ENCODE peak calls at places on chromosomes 5 and 9, in seven cellular contexts. W, J, V, Q, I, Y and S are unnamed samples.

GRCh38 chr9:93129286-93129685 is 4.8 kb downstream of the NINJ1 start:
- DNase-seq in Q (peak; percentile 69), Y (no peak), J (no peak), V (peak; percentile 74), W (no peak), I (no peak), S (no peak)

GRCh38 chr9:123483191-123483803 is 127.3 kb downstream of the CRB2 start:
- DNase-seq in W (no peak), Y (no peak), V (no peak), J (no peak), I (no peak), Q (no peak), S (no peak)

GRCh38 chr5:1751026-1751863 is 48.4 kb downstream of the MRPL36 start:
- DNase-seq in V (peak; percentile 58), Q (no peak), Y (no peak), W (no peak), I (no peak), J (no peak), S (no peak)

GRCh38 chr5:1547236-1547635 is 23.5 kb upstream of the LPCAT1 start:
- DNase-seq in Q (no peak), J (no peak), I (no peak), W (no peak), Y (no peak), V (peak; percentile 46), S (no peak)

GRCh38 chr9:135164036-135164435 is 76.6 kb downstream of the OLFM1 start:
- DNase-seq in I (no peak), J (no peak), Y (no peak), Q (no peak), V (no peak), W (no peak), S (no peak)

GRCh38 chr9:2904242-2904930 is 60.5 kb upstream of the PUM3 start:
- DNase-seq in Y (no peak), W (no peak), V (no peak), J (no peak), I (no peak), Q (no peak), S (no peak)

GRCh38 chr9:13160051-13160450 is 119.4 kb downstream of the MPDZ start:
- DNase-seq in Q (no peak), I (no peak), W (no peak), J (no peak), V (no peak), Y (no peak), S (no peak)

GRCh38 chr9:136853596-136854112 is 1.5 kb downstream of the MAMDC4 start:
- DNase-seq in J (no peak), V (no peak), I (no peak), Q (peak; percentile 20), W (no peak), Y (no peak), S (no peak)

GRCh38 chr9:84843175-84843824 is 173.8 kb downstream of the NTRK2 start:
- DNase-seq in V (no peak), I (no peak), Y (no peak), J (no peak), Q (no peak), W (no peak), S (no peak)

GRCh38 chr9:110213413-110214044 is 5.6 kb upstream of the C9orf152 start:
- DNase-seq in Y (no peak), I (no peak), W (no peak), Q (no peak), J (no peak), V (no peak), S (peak; percentile 74)

GRCh38 chr9:94675008-94675841 is 35.9 kb upstream of the FBP1 start:
- DNase-seq in J (peak; percentile 44), W (peak; percentile 23), Y (no peak), Q (no peak), V (no peak), I (peak; percentile 75), S (peak; percentile 30)

GRCh38 chr9:133347515-133347984 is 381 bp downstream of the MED22 start:
- DNase-seq in I (peak; percentile 31), W (peak; percentile 20), J (no peak), Q (peak; percentile 55), Y (peak; percentile 21), V (no peak), S (peak; percentile 33)

GRCh38 chr9:130446111-130446861 is 1.5 kb downstream of the ASS1 start:
- DNase-seq in I (peak; percentile 97), Q (peak; percentile 95), J (peak; percentile 99), Y (no peak), W (peak; percentile 94), V (peak; percentile 88), S (peak; percentile 96)

GRCh38 chr5:67989457-67989856 is 226.1 kb upstream of the PIK3R1 start:
- DNase-seq in Q (peak; percentile 51), V (no peak), J (peak; percentile 73), W (peak; percentile 81), Y (no peak), I (peak; percentile 76), S (peak; percentile 41)

GRCh38 chr9:124513374-124513994 is 6.3 kb upstream of the NR5A1 start:
- DNase-seq in Y (no peak), I (no peak), J (no peak), W (no peak), V (no peak), Q (peak; percentile 67), S (no peak)

GRCh38 chr5:151048526-151048925 is 28.1 kb downstream of the GPX3 start:
- DNase-seq in W (no peak), Q (peak; percentile 7), I (peak; percentile 35), J (peak; percentile 38), Y (peak; percentile 38), V (no peak), S (peak; percentile 60)

GRCh38 chr9:2785060-2785459 is 58.8 kb downstream of the PUM3 start:
- DNase-seq in Q (no peak), V (no peak), I (no peak), J (peak; percentile 38), Y (no peak), W (peak; percentile 31), S (no peak)

GRCh38 chr5:139897982-139898381 is 102.4 kb downstream of the PSD2 start:
- DNase-seq in I (no peak), J (no peak), Y (no peak), W (no peak), V (no peak), Q (no peak), S (no peak)

GRCh38 chr5:138709216-138709615 is 44.0 kb upstream of the CTNNA1 start:
- DNase-seq in Q (no peak), I (no peak), J (no peak), V (no peak), W (no peak), Y (no peak), S (no peak)

DNA sequence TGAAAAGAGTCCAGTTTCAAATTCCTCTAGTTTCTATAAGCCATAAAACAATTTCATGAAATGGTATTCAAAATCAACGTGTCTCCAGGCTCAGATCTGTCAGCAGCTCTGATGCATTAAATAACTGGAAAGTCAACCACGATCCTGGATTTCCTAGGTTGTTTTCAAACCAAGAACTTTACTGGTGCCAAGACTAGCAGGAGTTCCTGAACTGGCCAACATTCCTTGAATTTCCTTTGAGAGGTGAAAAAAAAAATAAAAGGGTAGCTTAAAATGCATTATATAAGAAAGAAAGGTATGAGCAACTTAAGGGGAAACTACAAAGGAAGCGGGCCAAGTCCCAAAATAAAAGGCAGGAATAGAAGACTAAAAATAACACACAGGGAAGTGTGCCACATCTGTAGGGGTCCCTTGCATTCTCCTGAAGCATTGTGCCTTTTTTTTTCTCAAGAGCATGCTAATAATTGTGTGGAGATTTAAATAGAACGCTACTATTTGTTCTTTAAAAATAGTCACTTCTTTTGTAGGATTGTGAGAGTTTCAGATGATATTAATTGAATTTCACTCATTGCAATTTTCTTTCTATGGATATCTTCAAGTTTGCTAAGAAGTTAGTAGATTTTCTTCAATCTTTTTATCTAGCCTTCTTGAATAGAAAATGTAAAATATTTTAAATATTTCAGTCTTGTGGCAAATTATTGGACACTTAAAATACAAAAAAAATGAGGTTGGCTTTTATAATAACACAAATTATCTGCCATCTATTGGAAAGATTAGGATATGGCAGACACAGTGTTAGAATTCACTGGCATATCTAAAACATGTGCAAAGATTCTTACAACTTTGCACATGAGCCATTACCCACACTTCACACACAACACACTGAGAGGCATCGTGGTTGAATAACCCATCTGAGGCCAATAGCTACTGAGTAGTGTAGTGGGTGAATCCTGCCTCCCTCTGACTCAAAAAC is 15.3 kb downstream of the ESM1 start:
- DNase-seq in J (no peak), V (no peak), Y (no peak), Q (no peak), I (no peak), W (peak; percentile 13), S (no peak)
- TF ChIP-seq CTCF in J (no peak), V (no peak), Y (no peak), Q (no peak), I (no peak), W (peak; percentile 37), S (no peak)

DNA sequence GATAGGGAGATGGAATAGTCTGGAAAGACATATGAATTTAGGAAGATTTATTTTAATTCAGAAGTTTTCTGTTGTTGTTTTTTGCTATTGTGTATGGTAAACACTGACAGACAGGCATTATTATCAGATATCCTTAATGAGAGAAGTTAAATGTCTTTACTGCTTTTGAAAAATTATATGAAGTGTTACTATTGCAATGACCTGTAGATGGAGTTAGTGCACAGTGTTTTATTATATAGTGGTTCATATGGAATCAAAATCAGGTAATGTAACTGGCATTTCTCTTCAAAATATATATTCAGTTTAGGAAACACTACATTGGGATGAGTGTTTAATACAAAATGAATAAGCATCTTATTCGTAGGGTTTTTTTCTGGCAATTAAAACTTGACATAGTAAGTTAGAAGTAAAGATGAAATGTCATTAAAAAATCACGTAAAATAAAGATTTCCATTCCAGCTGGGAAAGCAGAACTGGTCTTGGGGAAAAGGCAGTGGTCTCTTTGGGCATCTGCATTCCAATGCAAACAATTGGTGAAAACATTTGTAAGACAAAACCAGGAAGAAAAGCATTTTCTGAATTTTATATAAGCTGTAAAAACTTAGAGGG is 3.9 kb downstream of the GABRA1 start:
- DNase-seq in Y (no peak), J (peak; percentile 1), I (peak; percentile 0), W (peak; percentile 5), V (no peak), Q (no peak), S (peak; percentile 30)
- TF ChIP-seq CTCF in Y (no peak), J (peak; percentile 24), I (peak; percentile 28), W (peak; percentile 33), V (no peak), Q (no peak), S (peak; percentile 45)

GRCh38 chr9:121376214-121376830 is 6.3 kb upstream of the STOM start:
- DNase-seq in Y (no peak), W (peak; percentile 64), J (peak; percentile 55), V (no peak), Q (no peak), I (peak; percentile 66), S (no peak)
- TF ChIP-seq CTCF in Y (peak; percentile 12), W (peak; percentile 44), J (peak; percentile 42), V (peak; percentile 29), Q (peak; percentile 51), I (peak; percentile 43), S (peak; percentile 45)

DNA sequence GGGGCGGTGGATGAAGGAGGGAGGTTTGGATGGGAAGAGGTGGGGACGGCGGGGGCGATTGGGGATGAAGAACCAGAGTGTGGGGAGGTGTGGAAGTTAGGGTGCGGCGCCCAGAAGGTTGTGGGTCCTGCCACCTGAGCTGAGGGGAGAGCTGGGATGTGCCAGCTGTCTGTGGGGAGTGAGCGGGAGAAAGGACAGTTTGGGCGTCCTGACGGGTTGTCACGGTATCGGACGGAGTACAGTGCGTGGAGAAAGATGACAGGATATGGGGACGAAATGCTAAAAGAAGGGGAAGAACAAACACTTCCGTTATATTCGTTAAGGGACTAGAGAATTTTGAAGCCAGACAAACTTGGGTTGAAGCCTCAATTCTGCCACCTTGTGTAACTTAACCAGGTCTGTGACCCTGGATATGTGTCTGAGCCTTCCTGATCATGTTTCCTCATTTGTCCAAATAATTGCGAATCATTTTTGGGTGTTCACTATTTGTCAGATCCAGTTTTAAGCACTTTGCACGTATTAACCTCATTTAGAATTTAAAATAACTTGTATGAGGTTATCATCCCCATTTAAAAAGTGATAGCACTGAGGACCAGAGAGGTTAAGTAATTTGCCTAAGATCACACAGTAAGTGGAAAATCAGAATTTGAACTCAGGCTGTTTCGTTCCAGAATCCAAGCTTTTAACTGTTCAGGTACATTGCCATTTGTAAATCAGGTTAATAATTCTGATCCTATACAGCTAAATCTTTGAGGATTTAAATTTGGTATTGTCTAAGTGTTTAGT is 689 bp downstream of the CNTRL start:
- DNase-seq in Q (no peak), I (no peak), V (no peak), J (no peak), Y (no peak), W (peak; percentile 20), S (no peak)
- TF ChIP-seq CTCF in Q (no peak), I (no peak), V (no peak), J (no peak), Y (no peak), W (no peak), S (no peak)